ENCODE peak calls at places on chromosomes 3 and 15, in ten cellular contexts. H, B, T, C, N, D, K, Q, Y and S are unnamed samples.
A peak's percentile ranks its signal among the peaks of the same experiment; 100 is the strongest.

GRCh38 chr3:18237251-18238005 is 187.7 kb downstream of the SATB1 start:
- DNase-seq in H (no peak), K (peak; percentile 26), Q (no peak), B (peak; percentile 0), C (no peak), D (no peak), N (no peak), Y (no peak), T (no peak), S (no peak)

GRCh38 chr15:73375755-73376305 is 7.1 kb upstream of the HCN4 start:
- DNase-seq in C (no peak), B (no peak), D (peak; percentile 61), T (no peak), N (no peak), Q (no peak), H (no peak), K (peak; percentile 44), Y (no peak), S (no peak)

GRCh38 chr15:69712999-69713398 is 260.4 kb downstream of the RPLP1 start:
- DNase-seq in T (no peak), Q (no peak), B (no peak), H (no peak), C (no peak), K (no peak), Y (no peak), N (no peak), D (no peak), S (no peak)

GRCh38 chr3:95154775-95155174 is 1091.9 kb downstream of the NSUN3 start:
- DNase-seq in Q (no peak), B (peak; percentile 4), C (peak; percentile 39), T (no peak), K (no peak), Y (no peak), D (no peak), N (no peak), H (no peak), S (no peak)

GRCh38 chr3:193548406-193548805 is 6.3 kb downstream of the ATP13A4 start:
- DNase-seq in C (no peak), Y (no peak), K (no peak), B (no peak), H (no peak), N (no peak), D (no peak), Q (no peak), T (no peak), S (no peak)

GRCh38 chr3:134458451-134458850 is 27.3 kb downstream of the ANAPC13 start:
- DNase-seq in C (no peak), Q (no peak), K (no peak), Y (no peak), B (no peak), H (no peak), N (no peak), T (no peak), D (no peak), S (no peak)

GRCh38 chr15:20340931-20341661 is 200.5 kb downstream of the GOLGA6L6 start:
- DNase-seq in C (peak; percentile 35), D (peak; percentile 81), H (no peak), T (no peak), B (no peak), Q (no peak), Y (peak; percentile 97), K (no peak), N (peak; percentile 35), S (no peak)

GRCh38 chr3:156148946-156149348 is 28.6 kb downstream of the KCNAB1 start:
- DNase-seq in Q (no peak), K (no peak), Y (no peak), B (no peak), H (no peak), T (no peak), C (no peak), D (no peak), N (no peak), S (no peak)

GRCh38 chr3:71564361-71564760 is 19.2 kb downstream of the FOXP1 start:
- DNase-seq in H (peak; percentile 51), T (peak; percentile 85), C (no peak), Y (no peak), N (no peak), B (no peak), Q (no peak), K (no peak), D (no peak), S (no peak)

GRCh38 chr15:26372712-26373111 is 400.2 kb downstream of the GABRB3 start:
- DNase-seq in K (peak; percentile 12), H (no peak), B (no peak), T (no peak), Q (no peak), C (no peak), N (no peak), Y (no peak), D (no peak), S (no peak)

GRCh38 chr3:13114811-13115615 is 41.8 kb upstream of the IQSEC1 start:
- DNase-seq in H (no peak), C (no peak), Y (no peak), N (no peak), D (no peak), T (no peak), Q (no peak), B (no peak), K (no peak), S (no peak)

GRCh38 chr3:169771651-169772529 is 1.3 kb upstream of the MYNN start:
- DNase-seq in H (no peak), K (peak; percentile 90), N (peak; percentile 71), Y (no peak), Q (peak; percentile 84), B (peak; percentile 91), C (peak; percentile 85), D (no peak), T (peak; percentile 85), S (peak; percentile 91)

GRCh38 chr3:170721563-170721962 is 135.7 kb upstream of the SLC7A14 start:
- DNase-seq in Y (no peak), C (no peak), T (no peak), B (no peak), D (no peak), N (no peak), K (no peak), H (no peak), Q (no peak), S (no peak)

GRCh38 chr3:144242797-144243196 is 271.2 kb downstream of the DIPK2A start:
- DNase-seq in H (no peak), C (no peak), B (no peak), Y (no peak), K (no peak), Q (no peak), N (no peak), D (no peak), T (no peak), S (no peak)

GRCh38 chr15:29322407-29322806 is 52.8 kb upstream of the NSMCE3 start:
- DNase-seq in H (no peak), T (no peak), B (peak; percentile 2), Y (no peak), D (no peak), Q (no peak), K (peak; percentile 37), N (no peak), C (no peak), S (no peak)

DNA sequence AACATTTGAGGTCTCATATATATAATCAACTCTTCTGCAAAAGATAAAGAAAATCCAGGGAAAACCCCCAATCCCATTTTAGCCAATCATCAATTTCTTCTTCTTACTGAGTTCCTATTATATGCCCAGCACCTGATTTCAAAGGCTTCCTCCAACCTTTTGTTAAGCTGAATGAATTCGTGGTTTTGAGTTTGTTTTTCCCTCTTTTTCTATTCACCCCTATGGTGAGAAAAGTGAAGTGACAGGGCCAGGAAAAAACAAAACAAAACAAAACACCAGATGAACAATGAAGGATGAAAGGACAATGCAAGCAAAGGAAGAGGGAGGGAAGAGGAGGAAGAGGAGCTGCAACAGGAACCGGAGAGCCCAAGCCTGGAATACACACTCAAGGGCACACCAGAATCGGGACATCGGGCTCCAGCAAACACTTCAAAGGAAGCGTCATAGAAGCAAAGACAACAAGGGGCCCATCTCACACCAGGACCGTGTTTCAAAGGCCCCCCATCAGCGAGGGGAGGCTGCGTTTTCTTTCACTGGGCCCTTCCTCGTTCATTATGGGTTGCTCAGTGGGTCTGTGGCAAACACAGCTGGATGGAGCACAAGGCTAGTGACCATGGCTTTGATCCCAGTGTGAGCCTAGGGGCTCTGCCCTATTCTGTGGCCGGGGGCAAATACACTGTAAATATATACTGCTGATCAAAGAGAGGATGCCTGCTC is 50.2 kb downstream of the VGLL4 start:
- DNase-seq in D (no peak), Y (no peak), N (no peak), H (no peak), T (no peak), B (no peak), K (no peak), Q (no peak), C (no peak), S (no peak)
- H3K4me3 ChIP-seq in D (no peak overlapping the region), Y (no peak overlapping the region), N (no peak overlapping the region), H (no peak overlapping the region), T (no peak overlapping the region), B (no peak overlapping the region), K (no peak overlapping the region), Q (no peak overlapping the region), C (no peak overlapping the region), S (no peak overlapping the region)

GRCh38 chr3:16884748-16885587 is at the start of gene PLCL2:
- DNase-seq in Y (peak; percentile 84), K (peak; percentile 59), B (peak; percentile 59), C (peak; percentile 46), D (no peak), H (no peak), Q (peak; percentile 70), N (peak; percentile 79), T (peak; percentile 82), S (no peak)
- H3K4me3 ChIP-seq in Y (peak within 1 kb of the TSS; percentile 91), K (peak within 1 kb of the TSS; percentile 57), B (peak within 1 kb of the TSS; percentile 91), C (peak within 1 kb of the TSS; percentile 85), D (peak within 1 kb of the TSS; percentile 91), H (peak within 1 kb of the TSS; percentile 82), Q (peak within 1 kb of the TSS; percentile 91), N (peak within 1 kb of the TSS; percentile 67), T (peak within 1 kb of the TSS; percentile 76), S (peak within 1 kb of the TSS; percentile 82)

DNA sequence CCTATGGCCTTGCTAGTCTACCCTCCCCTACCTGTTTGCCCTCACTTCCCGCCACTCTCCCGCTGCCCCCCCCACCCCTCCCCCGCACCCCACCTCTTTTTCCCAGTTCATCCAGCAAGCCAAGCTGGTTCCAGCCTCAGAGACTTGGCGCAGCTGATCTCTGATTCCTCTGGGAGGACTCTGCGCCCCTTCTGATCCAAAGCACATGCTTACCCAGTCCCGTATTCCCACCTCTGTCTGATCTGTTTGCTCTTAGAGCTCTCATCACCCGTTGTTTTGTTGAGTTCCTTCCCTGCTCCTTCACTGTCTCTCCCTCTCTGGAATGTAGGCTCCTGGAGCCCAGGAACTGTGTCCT is 1.3 kb upstream of the ZXDC start:
- DNase-seq in B (no peak), T (no peak), H (no peak), N (no peak), K (peak; percentile 36), D (no peak), Q (no peak), C (no peak), Y (no peak), S (no peak)
- H3K4me3 ChIP-seq in B (peak overlapping the region; percentile 97), T (no peak overlapping the region), H (peak overlapping the region; percentile 66), N (no peak overlapping the region), K (no peak overlapping the region), D (no peak overlapping the region), Q (no peak overlapping the region), C (no peak overlapping the region), Y (no peak overlapping the region), S (no peak overlapping the region)

DNA sequence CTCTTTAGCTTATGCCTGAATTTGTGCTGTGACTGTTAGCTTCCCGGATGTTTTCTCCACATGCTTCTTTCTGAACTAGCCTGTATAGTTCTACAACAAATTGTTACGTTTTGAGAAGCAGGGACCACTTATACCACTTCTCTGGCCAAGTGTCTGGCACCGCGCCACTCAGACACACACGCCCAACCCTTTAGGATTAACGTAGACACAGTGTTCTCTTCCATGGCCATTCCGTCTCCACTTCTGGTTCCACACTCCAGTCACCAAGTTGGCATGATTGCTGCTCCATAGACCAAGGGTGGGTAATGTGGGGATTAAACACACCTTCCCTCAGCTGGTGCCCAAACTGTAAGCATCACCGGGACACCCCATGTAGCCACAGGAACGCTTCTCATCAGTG is 751 bp upstream of the TMEM108 start:
- DNase-seq in N (no peak), Q (no peak), K (no peak), T (no peak), D (no peak), B (no peak), Y (no peak), H (no peak), C (no peak), S (no peak)
- H3K4me3 ChIP-seq in N (no peak overlapping the region), Q (no peak overlapping the region), K (no peak overlapping the region), T (no peak overlapping the region), D (peak overlapping the region; percentile 59), B (peak overlapping the region; percentile 72), Y (peak overlapping the region; percentile 57), H (peak overlapping the region; percentile 59), C (peak overlapping the region; percentile 53), S (no peak overlapping the region)